ENCODE peak calls at places on chromosomes 5 and 9, in seven cellular contexts. One of them, this sample, is unnamed.

GRCh38 chr5:142719836-142720330 is 34.0 kb upstream of the FGF1 start:
- DNase-seq in lung: no peak
- DNase-seq in heart left ventricle: no peak
- DNase-seq in cardiac muscle cell: no peak
- DNase-seq in fibroblast of the aortic adventitia: no peak
- DNase-seq in adipocyte: no peak
- DNase-seq in stomach: no peak
- DNase-seq in this sample: no peak

GRCh38 chr9:19445452-19445851 is 36.6 kb downstream of the ACER2 start:
- DNase-seq in cardiac muscle cell: peak; percentile 48
- DNase-seq in adipocyte: peak; percentile 36
- DNase-seq in stomach: no peak
- DNase-seq in fibroblast of the aortic adventitia: no peak
- DNase-seq in lung: no peak
- DNase-seq in heart left ventricle: no peak
- DNase-seq in this sample: no peak

GRCh38 chr5:170546257-170546656 is 42.4 kb downstream of the KCNIP1 start:
- DNase-seq in heart left ventricle: no peak
- DNase-seq in stomach: peak; percentile 15
- DNase-seq in fibroblast of the aortic adventitia: no peak
- DNase-seq in adipocyte: no peak
- DNase-seq in cardiac muscle cell: no peak
- DNase-seq in lung: no peak
- DNase-seq in this sample: no peak

GRCh38 chr9:94903961-94904421 is 177.5 kb downstream of the AOPEP start:
- DNase-seq in cardiac muscle cell: no peak
- DNase-seq in fibroblast of the aortic adventitia: peak; percentile 60
- DNase-seq in heart left ventricle: no peak
- DNase-seq in lung: peak; percentile 9
- DNase-seq in stomach: no peak
- DNase-seq in adipocyte: peak; percentile 82
- DNase-seq in this sample: no peak

GRCh38 chr5:9898319-9898718 is 268.2 kb upstream of the TAS2R1 start:
- DNase-seq in heart left ventricle: no peak
- DNase-seq in fibroblast of the aortic adventitia: peak; percentile 55
- DNase-seq in cardiac muscle cell: peak; percentile 23
- DNase-seq in lung: peak; percentile 30
- DNase-seq in adipocyte: peak; percentile 67
- DNase-seq in stomach: no peak
- DNase-seq in this sample: no peak

GRCh38 chr5:93572101-93572772 is 8.8 kb downstream of the NR2F1-AS1 start:
- DNase-seq in stomach: no peak
- DNase-seq in fibroblast of the aortic adventitia: no peak
- DNase-seq in cardiac muscle cell: no peak
- DNase-seq in adipocyte: no peak
- DNase-seq in heart left ventricle: no peak
- DNase-seq in lung: no peak
- DNase-seq in this sample: peak; percentile 26

GRCh38 chr5:141003791-141004601 is 37.7 kb downstream of the PCDHAC2 start:
- DNase-seq in fibroblast of the aortic adventitia: no peak
- DNase-seq in heart left ventricle: no peak
- DNase-seq in stomach: peak; percentile 42
- DNase-seq in adipocyte: no peak
- DNase-seq in cardiac muscle cell: peak; percentile 13
- DNase-seq in lung: peak; percentile 83
- DNase-seq in this sample: no peak

GRCh38 chr9:19748278-19749126 is 40.3 kb downstream of the SLC24A2 start:
- DNase-seq in stomach: no peak
- DNase-seq in lung: no peak
- DNase-seq in cardiac muscle cell: no peak
- DNase-seq in adipocyte: no peak
- DNase-seq in fibroblast of the aortic adventitia: peak; percentile 4
- DNase-seq in heart left ventricle: no peak
- DNase-seq in this sample: no peak

GRCh38 chr9:4024281-4024680 is 275.6 kb downstream of the GLIS3 start:
- DNase-seq in heart left ventricle: no peak
- DNase-seq in cardiac muscle cell: no peak
- DNase-seq in adipocyte: no peak
- DNase-seq in lung: no peak
- DNase-seq in fibroblast of the aortic adventitia: no peak
- DNase-seq in stomach: no peak
- DNase-seq in this sample: no peak

GRCh38 chr9:34986541-34987047 is 3.0 kb upstream of the DNAJB5 start:
- DNase-seq in stomach: no peak
- DNase-seq in adipocyte: no peak
- DNase-seq in lung: no peak
- DNase-seq in heart left ventricle: no peak
- DNase-seq in fibroblast of the aortic adventitia: no peak
- DNase-seq in cardiac muscle cell: no peak
- DNase-seq in this sample: no peak

GRCh38 chr5:56490971-56491468 is 257.9 kb upstream of the ANKRD55 start:
- DNase-seq in cardiac muscle cell: peak; percentile 80
- DNase-seq in heart left ventricle: no peak
- DNase-seq in lung: peak; percentile 70
- DNase-seq in stomach: no peak
- DNase-seq in fibroblast of the aortic adventitia: no peak
- DNase-seq in adipocyte: no peak
- DNase-seq in this sample: no peak

GRCh38 chr5:11048760-11049159 is 287.7 kb upstream of the DAP start:
- DNase-seq in adipocyte: no peak
- DNase-seq in fibroblast of the aortic adventitia: no peak
- DNase-seq in heart left ventricle: no peak
- DNase-seq in lung: no peak
- DNase-seq in stomach: no peak
- DNase-seq in cardiac muscle cell: no peak
- DNase-seq in this sample: no peak

GRCh38 chr9:93674580-93675335 is 98.4 kb downstream of the PHF2 start:
- DNase-seq in stomach: peak; percentile 19
- DNase-seq in adipocyte: no peak
- DNase-seq in lung: no peak
- DNase-seq in cardiac muscle cell: no peak
- DNase-seq in heart left ventricle: peak; percentile 3
- DNase-seq in fibroblast of the aortic adventitia: no peak
- DNase-seq in this sample: peak; percentile 4

GRCh38 chr5:19988447-19988846 is 447 bp upstream of the CDH18 start:
- DNase-seq in cardiac muscle cell: no peak
- DNase-seq in fibroblast of the aortic adventitia: no peak
- DNase-seq in adipocyte: no peak
- DNase-seq in stomach: no peak
- DNase-seq in lung: no peak
- DNase-seq in heart left ventricle: no peak
- DNase-seq in this sample: no peak

GRCh38 chr5:57989378-57989777 is 470.5 kb downstream of the PLK2 start:
- DNase-seq in fibroblast of the aortic adventitia: peak; percentile 1
- DNase-seq in stomach: no peak
- DNase-seq in cardiac muscle cell: no peak
- DNase-seq in heart left ventricle: no peak
- DNase-seq in adipocyte: peak; percentile 32
- DNase-seq in lung: no peak
- DNase-seq in this sample: no peak

GRCh38 chr9:127405344-127406125 is 8.6 kb downstream of the SLC2A8 start:
- DNase-seq in lung: no peak
- DNase-seq in adipocyte: no peak
- DNase-seq in stomach: no peak
- DNase-seq in fibroblast of the aortic adventitia: no peak
- DNase-seq in heart left ventricle: no peak
- DNase-seq in cardiac muscle cell: no peak
- DNase-seq in this sample: no peak

GRCh38 chr5:10892135-10892910 is 131.3 kb upstream of the DAP start:
- DNase-seq in lung: no peak
- DNase-seq in fibroblast of the aortic adventitia: no peak
- DNase-seq in cardiac muscle cell: no peak
- DNase-seq in stomach: no peak
- DNase-seq in heart left ventricle: no peak
- DNase-seq in adipocyte: no peak
- DNase-seq in this sample: no peak

GRCh38 chr5:132267931-132268501 is 10.5 kb downstream of the PDLIM4 start:
- DNase-seq in adipocyte: no peak
- DNase-seq in heart left ventricle: no peak
- DNase-seq in cardiac muscle cell: no peak
- DNase-seq in stomach: no peak
- DNase-seq in fibroblast of the aortic adventitia: no peak
- DNase-seq in lung: no peak
- DNase-seq in this sample: no peak

GRCh38 chr5:150399158-150400019 is 13.3 kb downstream of the CD74 start:
- DNase-seq in heart left ventricle: no peak
- DNase-seq in lung: no peak
- DNase-seq in stomach: no peak
- DNase-seq in adipocyte: peak; percentile 45
- DNase-seq in cardiac muscle cell: no peak
- DNase-seq in fibroblast of the aortic adventitia: no peak
- DNase-seq in this sample: no peak

GRCh38 chr5:82639393-82640144 is 361.4 kb upstream of the RPS23 start:
- DNase-seq in stomach: no peak
- DNase-seq in heart left ventricle: no peak
- DNase-seq in lung: no peak
- DNase-seq in cardiac muscle cell: no peak
- DNase-seq in fibroblast of the aortic adventitia: peak; percentile 71
- DNase-seq in adipocyte: peak; percentile 73
- DNase-seq in this sample: no peak

DNA sequence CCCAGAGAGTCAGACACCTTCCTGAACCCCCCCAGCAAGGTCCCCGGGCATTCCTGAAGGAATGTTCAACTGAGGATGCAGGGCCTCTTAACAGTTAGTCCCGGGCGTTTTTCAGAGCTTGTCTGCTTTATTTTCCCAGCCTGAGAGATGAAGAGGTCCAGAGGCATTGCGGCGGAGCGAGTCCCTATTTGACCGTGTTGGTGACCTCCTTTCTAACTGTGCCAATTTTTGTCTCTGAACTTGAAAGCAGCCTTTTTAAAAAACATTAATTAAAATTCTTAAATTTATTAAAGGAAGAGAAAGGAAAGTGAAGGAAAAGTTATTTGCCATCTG is 433 bp upstream of the PTAR1 start:
- DNase-seq in lung: no peak
- DNase-seq in cardiac muscle cell: no peak
- DNase-seq in adipocyte: no peak
- DNase-seq in stomach: no peak
- DNase-seq in heart left ventricle: no peak
- DNase-seq in fibroblast of the aortic adventitia: no peak
- DNase-seq in this sample: no peak
- H3K4me3 ChIP-seq in lung: peak overlapping the region; percentile 2
- H3K4me3 ChIP-seq in cardiac muscle cell: peak overlapping the region; percentile 84
- H3K4me3 ChIP-seq in adipocyte: peak overlapping the region; percentile 100
- H3K4me3 ChIP-seq in stomach: peak overlapping the region; percentile 87
- H3K4me3 ChIP-seq in heart left ventricle: peak overlapping the region; percentile 89
- H3K4me3 ChIP-seq in fibroblast of the aortic adventitia: peak overlapping the region; percentile 57
- H3K4me3 ChIP-seq in this sample: peak overlapping the region; percentile 42

DNA sequence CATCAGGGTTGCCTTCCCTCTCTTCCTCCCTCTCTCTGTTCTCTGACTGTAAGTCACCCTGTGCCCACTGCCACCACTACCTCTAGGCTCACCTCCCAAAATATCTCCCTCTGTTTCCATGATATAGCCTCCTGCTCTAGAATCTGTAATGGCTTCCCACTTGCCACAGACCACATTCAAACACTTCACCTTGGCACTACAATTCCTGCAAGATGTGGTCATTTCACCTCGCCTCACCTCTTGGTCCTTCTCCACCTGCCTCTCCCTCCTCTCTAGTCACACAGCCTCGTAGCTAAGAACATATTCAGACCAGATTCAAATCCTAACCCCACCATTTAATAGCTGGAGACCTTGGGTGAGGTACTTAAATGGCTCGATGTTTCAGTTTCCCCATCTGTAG is 56.9 kb downstream of the SERINC5 start:
- DNase-seq in lung: peak; percentile 44
- DNase-seq in adipocyte: no peak
- DNase-seq in stomach: no peak
- DNase-seq in cardiac muscle cell: no peak
- DNase-seq in fibroblast of the aortic adventitia: no peak
- DNase-seq in heart left ventricle: no peak
- DNase-seq in this sample: no peak
- H3K4me3 ChIP-seq in lung: no peak overlapping the region
- H3K4me3 ChIP-seq in adipocyte: no peak overlapping the region
- H3K4me3 ChIP-seq in stomach: no peak overlapping the region
- H3K4me3 ChIP-seq in cardiac muscle cell: no peak overlapping the region
- H3K4me3 ChIP-seq in fibroblast of the aortic adventitia: no peak overlapping the region
- H3K4me3 ChIP-seq in heart left ventricle: no peak overlapping the region
- H3K4me3 ChIP-seq in this sample: no peak overlapping the region

GRCh38 chr5:8457187-8458037 is 588.5 kb downstream of the MTRR start:
- DNase-seq in heart left ventricle: peak; percentile 94
- DNase-seq in cardiac muscle cell: peak; percentile 91
- DNase-seq in lung: peak; percentile 92
- DNase-seq in fibroblast of the aortic adventitia: peak; percentile 99
- DNase-seq in adipocyte: no peak
- DNase-seq in stomach: peak; percentile 85
- DNase-seq in this sample: peak; percentile 95
- H3K4me3 ChIP-seq in heart left ventricle: peak overlapping the region; percentile 70
- H3K4me3 ChIP-seq in cardiac muscle cell: peak overlapping the region; percentile 67
- H3K4me3 ChIP-seq in lung: peak overlapping the region; percentile 82
- H3K4me3 ChIP-seq in fibroblast of the aortic adventitia: peak overlapping the region; percentile 77
- H3K4me3 ChIP-seq in adipocyte: peak overlapping the region; percentile 89
- H3K4me3 ChIP-seq in stomach: peak overlapping the region; percentile 57
- H3K4me3 ChIP-seq in this sample: peak overlapping the region; percentile 66

GRCh38 chr9:129069128-129069824 is 11.6 kb upstream of the DOLPP1 start:
- DNase-seq in lung: peak; percentile 41
- DNase-seq in stomach: peak; percentile 92
- DNase-seq in cardiac muscle cell: peak; percentile 52
- DNase-seq in adipocyte: no peak
- DNase-seq in heart left ventricle: peak; percentile 85
- DNase-seq in fibroblast of the aortic adventitia: no peak
- DNase-seq in this sample: no peak

GRCh38 chr9:129070670-129071525 is 10.0 kb upstream of the DOLPP1 start:
- DNase-seq in adipocyte: no peak
- DNase-seq in cardiac muscle cell: no peak
- DNase-seq in heart left ventricle: no peak
- DNase-seq in lung: no peak
- DNase-seq in fibroblast of the aortic adventitia: no peak
- DNase-seq in stomach: no peak
- DNase-seq in this sample: no peak

GRCh38 chr9:129068110-129068509 is 12.8 kb upstream of the DOLPP1 start:
- DNase-seq in stomach: no peak
- DNase-seq in adipocyte: no peak
- DNase-seq in cardiac muscle cell: no peak
- DNase-seq in heart left ventricle: no peak
- DNase-seq in lung: no peak
- DNase-seq in fibroblast of the aortic adventitia: no peak
- DNase-seq in this sample: no peak

GRCh38 chr9:129071526-129072131 is 9.3 kb upstream of the DOLPP1 start:
- DNase-seq in cardiac muscle cell: no peak
- DNase-seq in heart left ventricle: no peak
- DNase-seq in stomach: peak; percentile 36
- DNase-seq in fibroblast of the aortic adventitia: no peak
- DNase-seq in adipocyte: no peak
- DNase-seq in lung: no peak
- DNase-seq in this sample: no peak

DNA sequence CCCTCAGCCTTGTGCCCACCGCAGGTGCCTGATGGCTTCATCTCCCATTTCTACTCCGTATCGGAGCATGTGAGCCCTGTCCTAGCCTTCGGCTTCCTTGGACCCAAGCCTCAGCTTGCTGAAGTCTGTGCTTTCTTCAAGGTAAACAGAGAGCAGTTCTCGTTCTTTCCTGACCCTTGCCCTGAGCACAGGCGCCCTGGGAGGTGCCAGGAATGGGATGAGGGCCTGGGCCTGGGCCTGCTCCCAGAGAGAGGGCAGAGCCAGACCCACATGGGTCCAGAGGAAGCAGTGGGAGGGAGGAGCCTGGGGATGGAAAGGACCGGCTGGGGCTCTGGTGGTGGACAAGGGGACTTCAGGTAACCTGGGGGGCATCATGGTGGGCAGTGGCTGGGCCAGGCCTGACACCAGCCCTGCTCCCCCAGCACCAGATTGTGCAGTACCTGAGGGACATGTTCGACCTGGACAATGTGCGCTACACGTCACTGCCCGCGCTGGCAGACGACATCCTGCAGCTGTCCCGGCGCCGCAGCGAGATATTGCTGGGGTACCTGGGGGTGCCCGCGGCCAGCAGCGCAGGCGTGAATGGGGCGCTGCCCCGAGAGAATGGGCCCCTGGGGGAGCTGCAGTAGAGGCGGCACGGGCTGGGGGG is 11.0 kb upstream of the DOLPP1 start:
- DNase-seq in cardiac muscle cell: no peak
- DNase-seq in lung: no peak
- DNase-seq in adipocyte: no peak
- DNase-seq in heart left ventricle: no peak
- DNase-seq in stomach: no peak
- DNase-seq in fibroblast of the aortic adventitia: no peak
- DNase-seq in this sample: no peak
- H3K4me3 ChIP-seq in cardiac muscle cell: no peak overlapping the region
- H3K4me3 ChIP-seq in lung: no peak overlapping the region
- H3K4me3 ChIP-seq in adipocyte: no peak overlapping the region
- H3K4me3 ChIP-seq in heart left ventricle: no peak overlapping the region
- H3K4me3 ChIP-seq in stomach: no peak overlapping the region
- H3K4me3 ChIP-seq in fibroblast of the aortic adventitia: no peak overlapping the region
- H3K4me3 ChIP-seq in this sample: no peak overlapping the region